ENCODE peak calls at places on chromosomes 12 and 14, in five cellular contexts. N, V, I, R and E are unnamed samples.

GRCh38 chr12:89525824-89526770 is at the start of gene POC1B:
- DNase-seq in V (peak), I (peak), R (peak), N (peak), E (no peak)

GRCh38 chr12:15563683-15564082 is 225.5 kb downstream of the EPS8 start:
- DNase-seq in V (no peak), I (peak), R (no peak), N (peak), E (no peak)

GRCh38 chr12:95996034-95996658 is at the start of gene HAL:
- DNase-seq in V (no peak), N (peak), I (no peak), R (peak), E (no peak)

GRCh38 chr14:92615451-92615850 is 101.9 kb downstream of the RIN3 start:
- DNase-seq in N (no peak), R (no peak), I (no peak), V (no peak), E (no peak)

GRCh38 chr12:49684310-49684854 is 22.8 kb downstream of the FMNL3 start:
- DNase-seq in V (no peak), R (no peak), I (no peak), N (no peak), E (no peak)

GRCh38 chr12:19916193-19916498 is 452.2 kb upstream of the PDE3A start:
- DNase-seq in R (no peak), V (no peak), I (no peak), N (no peak), E (no peak)

GRCh38 chr12:95520825-95521224 is 30.5 kb downstream of the USP44 start:
- DNase-seq in V (no peak), I (no peak), R (no peak), N (no peak), E (no peak)

GRCh38 chr14:88191605-88192004 is 131.5 kb downstream of the KCNK10 start:
- DNase-seq in R (no peak), I (no peak), V (no peak), N (no peak), E (no peak)

GRCh38 chr12:120381752-120382419 is 12.9 kb upstream of the MSI1 start:
- DNase-seq in R (no peak), N (no peak), V (no peak), I (peak), E (no peak)

GRCh38 chr12:178715-179109 is 35.2 kb downstream of the SLC6A12 start:
- DNase-seq in V (no peak), R (no peak), N (no peak), I (no peak), E (no peak)

GRCh38 chr14:47044841-47045240 is 393.3 kb upstream of the RPL10L start:
- DNase-seq in V (no peak), I (no peak), N (no peak), R (no peak), E (no peak)

GRCh38 chr14:59919582-59920377 is at the start of gene LRRC9:
- DNase-seq in N (no peak), R (peak), I (peak), V (peak), E (no peak)